ENCODE peak calls at places on chromosomes 13 and 19, in ten cellular contexts. N is effector CD8-positive, alpha-beta T cell; G is A673; M is adipocyte; O is activated naive CD4-positive, alpha-beta T cell; W is psoas muscle; H is GOT3; P is body of pancreas; Z is SJSA1; D is spleen. X is an unnamed sample.

GRCh38 chr13:44294868-44295267 is 78.8 kb upstream of the SERP2 start:
- DNase-seq in N (no peak), G (no peak), M (no peak), O (no peak), W (no peak), H (no peak), P (no peak), Z (no peak), D (no peak), X (no peak)

GRCh38 chr13:113935081-113935511 is 38.8 kb downstream of the C13orf46 start:
- DNase-seq in N (no peak), G (no peak), M (no peak), O (no peak), W (no peak), H (no peak), P (no peak), Z (no peak), D (peak), X (no peak)

GRCh38 chr13:33494596-33495214 is 209.2 kb upstream of the STARD13 start:
- DNase-seq in N (no peak), G (peak), M (peak), O (no peak), W (no peak), H (no peak), P (no peak), Z (peak), D (no peak), X (peak)

GRCh38 chr19:10450853-10451609 is 30.7 kb downstream of the PDE4A start:
- DNase-seq in N (no peak), G (peak), M (no peak), O (no peak), W (no peak), H (no peak), P (no peak), Z (peak), D (no peak), X (no peak)

GRCh38 chr19:37564624-37565369 is 29.8 kb downstream of the ZNF571 start:
- DNase-seq in N (no peak), G (no peak), M (no peak), O (no peak), W (no peak), H (no peak), P (no peak), Z (no peak), D (no peak), X (no peak)

GRCh38 chr13:32537580-32538233 is 888 bp downstream of the N4BP2L2 start:
- DNase-seq in N (no peak), G (peak), M (no peak), O (peak), W (peak), H (no peak), P (peak), Z (peak), D (peak), X (peak)

GRCh38 chr13:30306762-30307193 is 573 bp downstream of the KATNAL1 start:
- DNase-seq in N (peak), G (peak), M (peak), O (peak), W (peak), H (peak), P (peak), Z (peak), D (peak), X (peak)

GRCh38 chr19:9431475-9431874 is 3.9 kb downstream of the ZNF266 start:
- DNase-seq in N (peak), G (peak), M (peak), O (no peak), W (no peak), H (no peak), P (no peak), Z (no peak), D (no peak), X (no peak)

GRCh38 chr13:98570929-98571372 is 6.0 kb downstream of the STK24 start:
- DNase-seq in N (no peak), G (no peak), M (no peak), O (no peak), W (no peak), H (no peak), P (no peak), Z (peak), D (no peak), X (no peak)

GRCh38 chr13:113862191-113862765 is 1.6 kb downstream of the GAS6 start:
- DNase-seq in N (no peak), G (no peak), M (no peak), O (no peak), W (no peak), H (no peak), P (peak), Z (no peak), D (no peak), X (peak)

GRCh38 chr19:51016798-51017683 is 2.5 kb downstream of the KLK10 start:
- DNase-seq in N (peak), G (peak), M (peak), O (peak), W (no peak), H (no peak), P (peak), Z (no peak), D (peak), X (peak)

GRCh38 chr19:17243854-17244617 is 1.7 kb downstream of the NR2F6 start:
- DNase-seq in N (no peak), G (no peak), M (peak), O (no peak), W (peak), H (no peak), P (peak), Z (no peak), D (no peak), X (peak)

GRCh38 chr13:48492123-48493075 is 40.5 kb downstream of the RCBTB2 start:
- DNase-seq in N (peak), G (peak), M (no peak), O (peak), W (peak), H (no peak), P (peak), Z (no peak), D (peak), X (no peak)

GRCh38 chr19:18046066-18046718 is 38.2 kb downstream of the ARRDC2 start:
- DNase-seq in N (no peak), G (peak), M (peak), O (no peak), W (peak), H (no peak), P (no peak), Z (peak), D (no peak), X (peak)

GRCh38 chr19:51830263-51830662 is 35.3 kb downstream of the FPR3 start:
- DNase-seq in N (no peak), G (peak), M (no peak), O (no peak), W (no peak), H (no peak), P (no peak), Z (no peak), D (no peak), X (no peak)

GRCh38 chr13:108525867-108526266 is 103.5 kb upstream of the MYO16 start:
- DNase-seq in N (no peak), G (no peak), M (no peak), O (no peak), W (no peak), H (no peak), P (no peak), Z (no peak), D (no peak), X (no peak)

GRCh38 chr19:21483589-21484170 is 21.7 kb upstream of the ZNF429 start:
- DNase-seq in N (peak), G (peak), M (peak), O (peak), W (peak), H (no peak), P (peak), Z (no peak), D (peak), X (no peak)

GRCh38 chr19:45376045-45376724 is 5.8 kb upstream of the ERCC2 start:
- DNase-seq in N (no peak), G (peak), M (peak), O (no peak), W (peak), H (peak), P (peak), Z (peak), D (no peak), X (peak)

GRCh38 chr19:51272183-51272817 is 21.4 kb downstream of the SIGLECL1 start:
- DNase-seq in N (no peak), G (peak), M (no peak), O (no peak), W (no peak), H (no peak), P (no peak), Z (no peak), D (peak), X (no peak)

GRCh38 chr19:8253678-8254077 is 44.5 kb downstream of the CERS4 start:
- DNase-seq in N (no peak), G (no peak), M (no peak), O (no peak), W (no peak), H (no peak), P (no peak), Z (no peak), D (no peak), X (no peak)

GRCh38 chr13:33259296-33259695 is 26.3 kb downstream of the STARD13 start:
- DNase-seq in N (no peak), G (no peak), M (no peak), O (no peak), W (no peak), H (no peak), P (no peak), Z (no peak), D (no peak), X (no peak)

GRCh38 chr13:24459234-24459633 is 53.3 kb downstream of the PARP4 start:
- DNase-seq in N (no peak), G (peak), M (peak), O (no peak), W (no peak), H (no peak), P (no peak), Z (no peak), D (no peak), X (peak)

GRCh38 chr13:50195045-50195444 is 179.8 kb downstream of the KCNRG start:
- DNase-seq in N (no peak), G (no peak), M (no peak), O (no peak), W (no peak), H (no peak), P (no peak), Z (no peak), D (no peak), X (no peak)

GRCh38 chr19:12727745-12728433 is 4.2 kb upstream of the TNPO2 start:
- DNase-seq in N (no peak), G (no peak), M (no peak), O (no peak), W (no peak), H (no peak), P (no peak), Z (no peak), D (no peak), X (no peak)

GRCh38 chr19:44576843-44577565 is 36.4 kb upstream of the IGSF23 start:
- DNase-seq in N (no peak), G (peak), M (no peak), O (no peak), W (no peak), H (no peak), P (peak), Z (no peak), D (no peak), X (peak)

GRCh38 chr13:46127336-46128023 is 22.6 kb upstream of the CPB2 start:
- DNase-seq in N (no peak), G (no peak), M (no peak), O (no peak), W (no peak), H (no peak), P (no peak), Z (no peak), D (no peak), X (no peak)

GRCh38 chr19:35351441-35352176 is 3.9 kb downstream of the FFAR1 start:
- DNase-seq in N (no peak), G (no peak), M (no peak), O (no peak), W (no peak), H (no peak), P (no peak), Z (no peak), D (peak), X (no peak)

GRCh38 chr19:33299061-33299665 is 3.2 kb downstream of the CEBPA start:
- DNase-seq in N (no peak), G (no peak), M (no peak), O (no peak), W (no peak), H (no peak), P (peak), Z (no peak), D (no peak), X (no peak)

GRCh38 chr19:18167975-18168645 is 5.5 kb upstream of the IFI30 start:
- DNase-seq in N (peak), G (peak), M (peak), O (peak), W (no peak), H (no peak), P (peak), Z (no peak), D (peak), X (peak)

GRCh38 chr13:66477816-66478215 is 752.3 kb downstream of the PCDH9 start:
- DNase-seq in N (no peak), G (no peak), M (no peak), O (no peak), W (no peak), H (no peak), P (no peak), Z (no peak), D (no peak), X (no peak)

GRCh38 chr19:10603084-10603872 is 16.2 kb upstream of the AP1M2 start:
- DNase-seq in N (peak), G (peak), M (peak), O (peak), W (peak), H (no peak), P (peak), Z (peak), D (peak), X (peak)

GRCh38 chr19:9528757-9529336 is 9.6 kb downstream of the ZNF426 start:
- DNase-seq in N (no peak), G (no peak), M (peak), O (no peak), W (no peak), H (no peak), P (no peak), Z (no peak), D (no peak), X (no peak)

GRCh38 chr19:49560358-49560900 is 19.9 kb downstream of the NOSIP start:
- DNase-seq in N (no peak), G (no peak), M (no peak), O (no peak), W (peak), H (no peak), P (peak), Z (no peak), D (no peak), X (no peak)

GRCh38 chr19:48390188-48391099 is 907 bp downstream of the KDELR1 start:
- DNase-seq in N (peak), G (peak), M (peak), O (no peak), W (peak), H (no peak), P (peak), Z (peak), D (peak), X (peak)

GRCh38 chr13:85603735-85604134 is 195.5 kb downstream of the SLITRK6 start:
- DNase-seq in N (no peak), G (no peak), M (no peak), O (no peak), W (no peak), H (no peak), P (no peak), Z (no peak), D (no peak), X (no peak)

GRCh38 chr13:65926750-65927171 is 1303.4 kb downstream of the PCDH9 start:
- DNase-seq in N (no peak), G (no peak), M (no peak), O (no peak), W (no peak), H (no peak), P (peak), Z (no peak), D (no peak), X (no peak)